ENCODE peak calls at places on chromosome 22, in ten cellular contexts. R is H4; L is hippocampal formation; Z is HCEC 1CT; G is amniotic stem cell; V is T-helper 17 cell; Q is GM23248; W is iris pigment epithelial cell; U is sigmoid colon; D is effector CD4-positive, alpha-beta T cell. K is an unnamed sample.

GRCh38 chr22:38655532-38656255 is 498 bp downstream of the FAM227A start:
- DNase-seq in U (peak), G (no peak), Q (peak), L (no peak), V (no peak), D (no peak), Z (peak), W (peak), R (no peak), K (no peak)

GRCh38 chr22:50081426-50082196 is 3.6 kb downstream of the MLC1 start:
- DNase-seq in D (no peak), G (no peak), L (no peak), Z (no peak), W (no peak), Q (no peak), R (no peak), U (no peak), V (no peak), K (no peak)

GRCh38 chr22:24232124-24232523 is 12.8 kb downstream of the GGT5 start:
- DNase-seq in V (no peak), R (no peak), Z (no peak), G (no peak), Q (no peak), U (no peak), W (no peak), D (no peak), L (no peak), K (no peak)

GRCh38 chr22:47439643-47440265 is 677.3 kb downstream of the TBC1D22A start:
- DNase-seq in D (no peak), W (no peak), V (no peak), L (no peak), Z (no peak), R (no peak), U (peak), Q (no peak), G (no peak), K (no peak)

GRCh38 chr22:39253427-39254070 is 8.8 kb upstream of the PDGFB start:
- DNase-seq in L (no peak), V (no peak), R (peak), D (no peak), W (peak), Z (peak), U (no peak), Q (peak), G (peak), K (peak)

GRCh38 chr22:48890693-48891554 is 936.7 kb downstream of the BRD1 start:
- DNase-seq in L (no peak), V (no peak), Z (no peak), G (no peak), R (no peak), W (no peak), Q (no peak), D (no peak), U (peak), K (no peak)

GRCh38 chr22:22770280-22770871 is 117.2 kb upstream of the IGLL5 start:
- DNase-seq in G (no peak), D (peak), W (peak), U (no peak), L (no peak), Q (peak), Z (peak), V (peak), R (no peak), K (no peak)

GRCh38 chr22:28884754-28885375 is 1.5 kb downstream of the ZNRF3 start:
- DNase-seq in R (no peak), U (peak), G (no peak), W (no peak), V (no peak), Q (no peak), Z (no peak), L (no peak), D (no peak), K (no peak)

GRCh38 chr22:32518848-32519247 is 44.2 kb downstream of the FBXO7 start:
- DNase-seq in L (no peak), Z (no peak), U (no peak), W (no peak), D (no peak), G (no peak), R (no peak), Q (no peak), V (no peak), K (no peak)

GRCh38 chr22:33204408-33204807 is 146.2 kb upstream of the SYN3 start:
- DNase-seq in D (no peak), W (no peak), G (no peak), U (no peak), R (no peak), V (no peak), L (no peak), Q (no peak), Z (no peak), K (no peak)

GRCh38 chr22:17267661-17268330 is 48.6 kb upstream of the ADA2 start:
- DNase-seq in L (no peak), V (no peak), G (no peak), Q (no peak), W (no peak), Z (no peak), U (no peak), D (no peak), R (no peak), K (no peak)

GRCh38 chr22:29000225-29000556 is 61.4 kb downstream of the C22orf31 start:
- DNase-seq in Q (no peak), G (no peak), U (no peak), V (no peak), L (no peak), W (no peak), D (no peak), R (no peak), Z (no peak), K (no peak)

GRCh38 chr22:33065230-33065629 is 7.0 kb upstream of the SYN3 start:
- DNase-seq in W (no peak), G (no peak), L (no peak), D (no peak), Q (no peak), U (no peak), R (no peak), Z (no peak), V (no peak), K (no peak)

GRCh38 chr22:39528080-39528661 is 4.4 kb downstream of the RPS19BP1 start:
- DNase-seq in U (no peak), Q (no peak), G (no peak), L (no peak), R (no peak), Z (no peak), V (no peak), W (no peak), D (no peak), K (no peak)

GRCh38 chr22:50305658-50306566 is 1.5 kb downstream of the PLXNB2 start:
- DNase-seq in Z (peak), R (peak), V (no peak), L (peak), Q (peak), G (peak), U (peak), W (peak), D (no peak), K (peak)